ENCODE peak calls at places on chromosomes 3 and 15, in seven cellular contexts. B, I, A, U, R, S and Q are unnamed samples.

GRCh38 chr3:125187599-125187910 is 25.0 kb downstream of the SLC12A8 start:
- DNase-seq in R (peak; percentile 56), I (no peak), A (no peak), U (no peak), B (no peak), S (no peak), Q (no peak)

GRCh38 chr15:66917904-66918448 is 147.4 kb upstream of the SMAD3 start:
- DNase-seq in I (no peak), R (no peak), U (no peak), S (no peak), B (no peak), A (no peak), Q (no peak)

GRCh38 chr3:81929697-81930096 is 168.3 kb upstream of the GBE1 start:
- DNase-seq in U (no peak), S (no peak), A (no peak), R (no peak), B (no peak), I (no peak), Q (no peak)

GRCh38 chr15:30953731-30954378 is 37.6 kb downstream of the MTMR10 start:
- DNase-seq in S (peak; percentile 96), U (peak; percentile 89), A (peak; percentile 35), R (peak; percentile 89), I (no peak), B (peak; percentile 78), Q (no peak)

GRCh38 chr15:79186616-79187015 is 95.9 kb upstream of the ANKRD34C start:
- DNase-seq in U (no peak), A (no peak), B (no peak), I (no peak), R (no peak), S (no peak), Q (no peak)

GRCh38 chr15:25451501-25451900 is 12.7 kb upstream of the UBE3A start:
- DNase-seq in R (no peak), I (no peak), U (no peak), A (no peak), S (no peak), B (no peak), Q (no peak)

GRCh38 chr15:60918234-60918964 is 310.7 kb downstream of the RORA start:
- DNase-seq in A (no peak), S (no peak), I (no peak), R (no peak), U (no peak), B (no peak), Q (no peak)

GRCh38 chr3:70861855-70862254 is 549.4 kb upstream of the MDFIC2 start:
- DNase-seq in R (no peak), S (no peak), A (no peak), B (peak; percentile 89), U (peak; percentile 93), I (no peak), Q (no peak)

GRCh38 chr3:72490688-72491430 is 357.4 kb downstream of the SHQ1 start:
- DNase-seq in A (no peak), I (no peak), U (no peak), S (no peak), R (no peak), B (no peak), Q (no peak)

DNA sequence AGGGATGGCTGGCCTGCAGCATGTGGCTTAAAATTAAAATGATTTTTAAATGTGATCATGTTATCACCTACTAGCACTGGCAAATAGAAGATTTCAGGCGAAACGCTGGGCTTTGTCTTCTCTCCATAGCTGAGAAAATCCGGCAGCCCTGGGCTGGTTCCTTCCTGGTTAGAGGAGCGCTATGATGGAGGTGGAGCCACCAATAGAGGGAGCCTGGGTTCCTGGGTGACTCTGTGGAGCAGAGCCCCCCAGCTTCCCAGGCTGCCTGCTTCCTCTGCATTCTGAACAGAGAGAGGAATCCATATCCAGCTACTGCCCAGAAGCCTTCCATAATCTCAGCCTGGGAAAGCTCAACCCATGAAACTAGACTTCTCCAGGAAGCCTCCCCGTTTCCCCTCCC is 32.6 kb upstream of the IQSEC1 start:
- DNase-seq in R (no peak), B (no peak), S (no peak), A (peak; percentile 4), I (no peak), U (no peak), Q (peak; percentile 33)
- TF ChIP-seq CTCF in R (no peak), B (no peak), S (no peak), A (no peak), I (no peak), U (no peak), Q (no peak)

GRCh38 chr15:83993591-83993990 is 242.0 kb upstream of the GOLGA6L4 start:
- DNase-seq in B (peak; percentile 2), S (no peak), R (no peak), A (no peak), U (no peak), I (no peak), Q (no peak)
- TF ChIP-seq CTCF in B (no peak), S (no peak), R (no peak), A (no peak), U (peak; percentile 4), I (no peak), Q (no peak)

GRCh38 chr3:76566904-76567303 is 473.0 kb upstream of the ROBO2 start:
- DNase-seq in I (no peak), R (no peak), S (no peak), B (no peak), A (no peak), U (no peak), Q (no peak)

GRCh38 chr3:76565496-76566210 is 474.2 kb upstream of the ROBO2 start:
- DNase-seq in A (no peak), I (no peak), R (no peak), S (no peak), U (no peak), B (no peak), Q (no peak)

GRCh38 chr3:76576201-76576600 is 463.7 kb upstream of the ROBO2 start:
- DNase-seq in R (no peak), I (no peak), U (no peak), S (no peak), B (no peak), A (no peak), Q (no peak)

GRCh38 chr3:76566211-76566534 is 473.7 kb upstream of the ROBO2 start:
- DNase-seq in U (no peak), I (no peak), R (no peak), B (no peak), S (no peak), A (no peak), Q (no peak)

GRCh38 chr3:76570436-76571057 is 469.4 kb upstream of the ROBO2 start:
- DNase-seq in I (no peak), S (peak; percentile 2), U (peak; percentile 0), A (no peak), B (no peak), R (peak; percentile 8), Q (no peak)
- TF ChIP-seq CTCF in I (no peak), S (peak; percentile 24), U (peak; percentile 67), A (peak; percentile 65), B (peak; percentile 23), R (peak; percentile 76), Q (peak; percentile 96)

GRCh38 chr3:104460477-104461406 is 906.0 kb upstream of the ALCAM start:
- DNase-seq in B (peak; percentile 80), S (no peak), U (peak; percentile 62), A (no peak), I (no peak), R (peak; percentile 1), Q (no peak)
- TF ChIP-seq CTCF in B (peak; percentile 55), S (peak; percentile 34), U (peak; percentile 44), A (peak; percentile 30), I (no peak), R (no peak), Q (peak; percentile 83)

DNA sequence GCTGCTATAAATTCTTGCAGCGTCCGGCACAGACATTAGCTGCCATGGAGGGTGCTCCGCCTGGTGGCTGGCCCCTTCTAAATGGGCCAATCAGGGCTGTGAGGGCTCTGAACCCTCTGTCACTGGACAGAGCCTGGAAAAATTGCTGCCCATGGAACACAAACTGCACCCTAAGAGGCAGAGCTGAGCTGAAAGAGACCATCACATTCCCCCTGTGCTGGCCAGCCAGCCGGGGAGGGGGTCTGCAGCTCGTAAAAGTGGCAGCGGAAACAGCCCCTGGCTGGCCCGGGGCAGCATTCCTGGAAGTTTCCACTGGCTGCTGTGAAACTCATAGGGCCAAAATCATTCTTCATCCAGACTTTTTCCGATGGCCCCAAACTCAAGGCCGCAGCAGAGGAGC is 21.0 kb upstream of the DUSP7 start:
- DNase-seq in U (no peak), S (no peak), R (no peak), A (no peak), B (no peak), I (no peak), Q (no peak)
- TF ChIP-seq CTCF in U (no peak), S (no peak), R (no peak), A (peak; percentile 27), B (peak; percentile 15), I (no peak), Q (no peak)

GRCh38 chr3:113136529-113136928 is 74.8 kb upstream of the BOC start:
- DNase-seq in B (no peak), S (no peak), R (no peak), I (no peak), U (no peak), A (no peak), Q (no peak)

GRCh38 chr3:113128386-113129015 is 82.9 kb upstream of the BOC start:
- DNase-seq in A (no peak), S (peak; percentile 19), R (no peak), U (peak; percentile 46), I (no peak), B (no peak), Q (no peak)

GRCh38 chr3:113129168-113129567 is 82.2 kb upstream of the BOC start:
- DNase-seq in I (no peak), A (no peak), U (no peak), B (no peak), S (no peak), R (no peak), Q (no peak)

GRCh38 chr3:113136071-113136470 is 75.3 kb upstream of the BOC start:
- DNase-seq in A (no peak), U (no peak), S (peak; percentile 38), I (no peak), R (peak; percentile 36), B (peak; percentile 61), Q (no peak)

GRCh38 chr3:113132571-113132996 is 78.8 kb upstream of the BOC start:
- DNase-seq in S (no peak), R (no peak), B (peak; percentile 56), A (no peak), U (peak; percentile 94), I (no peak), Q (no peak)
- TF ChIP-seq CTCF in S (no peak), R (no peak), B (peak; percentile 4), A (no peak), U (no peak), I (no peak), Q (no peak)

DNA sequence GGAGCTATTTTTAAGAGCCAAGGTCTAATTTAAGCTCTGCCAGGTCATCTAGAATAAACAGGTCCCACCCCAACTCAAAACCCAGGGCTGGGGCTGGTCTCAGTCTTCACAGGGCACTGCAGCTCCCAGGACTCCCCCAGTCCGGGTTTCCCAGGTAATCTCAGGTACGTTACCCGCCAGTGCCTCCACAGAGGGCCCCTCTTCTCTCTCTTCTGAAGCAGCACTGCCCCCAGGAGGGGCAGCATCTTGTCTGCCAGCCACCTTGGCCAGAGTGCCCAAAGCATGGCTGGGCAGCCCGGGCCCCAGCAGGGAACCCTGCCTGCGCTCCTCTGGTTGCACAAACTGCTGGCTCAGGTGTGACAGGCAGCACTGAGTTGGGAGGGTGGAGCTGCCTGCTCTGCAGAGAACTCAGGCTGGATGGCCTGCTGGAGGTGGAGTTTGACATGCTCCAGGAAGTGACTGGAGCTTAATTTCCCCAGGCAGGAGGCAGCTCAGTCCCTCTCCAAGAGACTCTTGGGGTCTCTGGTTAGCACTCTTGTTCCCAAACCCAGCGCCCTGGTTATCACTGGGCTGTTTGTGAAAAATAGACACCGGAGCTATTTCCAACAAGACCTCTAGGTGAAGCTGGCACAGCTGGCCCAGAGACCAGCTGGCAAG is at the start of gene PLA2G4F:
- DNase-seq in U (no peak), R (no peak), S (no peak), B (no peak), I (no peak), A (no peak), Q (no peak)
- TF ChIP-seq CTCF in U (no peak), R (no peak), S (no peak), B (no peak), I (no peak), A (no peak), Q (no peak)